ENCODE peak calls at places on chromosomes 6 and 20, in seven cellular contexts. J, V, Y, Q, M, F and C are unnamed samples.

GRCh38 chr20:56808732-56809131 is 179.6 kb downstream of the TFAP2C start:
- DNase-seq in J (no peak), V (no peak), Y (no peak), Q (peak; percentile 24), M (no peak), F (no peak), C (no peak)

GRCh38 chr6:33952016-33952415 is 148.2 kb upstream of the MLN start:
- DNase-seq in J (no peak), V (no peak), Y (no peak), Q (no peak), M (no peak), F (no peak), C (no peak)

GRCh38 chr6:18503588-18504231 is 116.6 kb downstream of the RNF144B start:
- DNase-seq in J (peak; percentile 53), V (peak; percentile 36), Y (no peak), Q (peak; percentile 64), M (peak; percentile 60), F (peak; percentile 69), C (peak; percentile 45)

GRCh38 chr20:40305303-40305702 is 383.7 kb downstream of the MAFB start:
- DNase-seq in J (no peak), V (no peak), Y (no peak), Q (no peak), M (no peak), F (no peak), C (no peak)

GRCh38 chr6:44264154-44265002 is 973 bp downstream of the NFKBIE start:
- DNase-seq in J (peak; percentile 70), V (no peak), Y (peak; percentile 46), Q (no peak), M (no peak), F (no peak), C (peak; percentile 64)

GRCh38 chr20:50491926-50492634 is 18.1 kb upstream of the PTPN1 start:
- DNase-seq in J (no peak), V (no peak), Y (no peak), Q (no peak), M (no peak), F (no peak), C (no peak)

GRCh38 chr6:168163096-168163731 is 84.2 kb upstream of the FRMD1 start:
- DNase-seq in J (no peak), V (no peak), Y (no peak), Q (no peak), M (peak; percentile 20), F (peak; percentile 60), C (no peak)

GRCh38 chr6:128371113-128371512 is 149.3 kb downstream of the PTPRK start:
- DNase-seq in J (no peak), V (no peak), Y (no peak), Q (no peak), M (no peak), F (no peak), C (no peak)

GRCh38 chr6:110348956-110349565 is 9.1 kb downstream of the METTL24 start:
- DNase-seq in J (no peak), V (no peak), Y (no peak), Q (no peak), M (no peak), F (no peak), C (no peak)

GRCh38 chr20:32898721-32899120 is 40.0 kb downstream of the EFCAB8 start:
- DNase-seq in J (no peak), V (no peak), Y (no peak), Q (no peak), M (no peak), F (peak; percentile 91), C (no peak)

GRCh38 chr6:116314218-116314617 is 34.5 kb upstream of the TSPYL1 start:
- DNase-seq in J (no peak), V (no peak), Y (no peak), Q (no peak), M (no peak), F (no peak), C (no peak)

GRCh38 chr20:48234951-48235350 is 449.7 kb upstream of the SULF2 start:
- DNase-seq in J (no peak), V (no peak), Y (no peak), Q (no peak), M (no peak), F (no peak), C (no peak)

GRCh38 chr6:10880366-10880765 is 1.5 kb downstream of the GCM2 start:
- DNase-seq in J (no peak), V (no peak), Y (no peak), Q (no peak), M (no peak), F (no peak), C (no peak)

GRCh38 chr6:97885230-97885772 is 602.3 kb upstream of the MMS22L start:
- DNase-seq in J (no peak), V (no peak), Y (no peak), Q (no peak), M (no peak), F (no peak), C (no peak)

GRCh38 chr20:57496592-57496991 is 28.3 kb downstream of the CTCFL start:
- DNase-seq in J (no peak), V (no peak), Y (no peak), Q (no peak), M (no peak), F (no peak), C (no peak)

GRCh38 chr6:111871725-111872520 is 1.3 kb downstream of the FYN start:
- DNase-seq in J (peak; percentile 21), V (peak; percentile 53), Y (peak; percentile 29), Q (peak; percentile 68), M (peak; percentile 56), F (peak; percentile 45), C (no peak)

GRCh38 chr20:50585678-50586077 is 75.5 kb downstream of the PTPN1 start:
- DNase-seq in J (no peak), V (no peak), Y (no peak), Q (no peak), M (no peak), F (no peak), C (no peak)

GRCh38 chr6:153096792-153097191 is 34.3 kb downstream of the RGS17 start:
- DNase-seq in J (no peak), V (no peak), Y (no peak), Q (no peak), M (no peak), F (no peak), C (no peak)

GRCh38 chr20:41218466-41218865 is 81.1 kb downstream of the PLCG1 start:
- DNase-seq in J (no peak), V (no peak), Y (no peak), Q (no peak), M (no peak), F (peak; percentile 70), C (no peak)

GRCh38 chr6:13866291-13866690 is 51.9 kb upstream of the MCUR1 start:
- DNase-seq in J (no peak), V (no peak), Y (no peak), Q (peak; percentile 16), M (no peak), F (no peak), C (no peak)

GRCh38 chr20:38043512-38044300 is 10.2 kb downstream of the RPRD1B start:
- DNase-seq in J (no peak), V (no peak), Y (no peak), Q (no peak), M (no peak), F (peak; percentile 62), C (no peak)

GRCh38 chr20:46013826-46014516 is 5.3 kb downstream of the MMP9 start:
- DNase-seq in J (peak; percentile 88), V (no peak), Y (peak; percentile 62), Q (peak; percentile 76), M (no peak), F (peak; percentile 57), C (peak; percentile 68)

GRCh38 chr6:73798592-73798991 is 102.6 kb downstream of the CD109 start:
- DNase-seq in J (peak; percentile 57), V (no peak), Y (no peak), Q (no peak), M (no peak), F (peak; percentile 88), C (no peak)

GRCh38 chr20:13238001-13238653 is 17.1 kb downstream of the ISM1 start:
- DNase-seq in J (no peak), V (no peak), Y (no peak), Q (no peak), M (no peak), F (peak; percentile 48), C (no peak)

GRCh38 chr6:136095961-136096360 is 154.2 kb downstream of the MTFR2 start:
- DNase-seq in J (no peak), V (no peak), Y (no peak), Q (no peak), M (no peak), F (peak; percentile 62), C (no peak)

GRCh38 chr6:32853541-32854375 is at the start of the genes PSMB9 and TAP1:
- DNase-seq in J (peak; percentile 94), V (peak; percentile 98), Y (peak; percentile 90), Q (peak; percentile 70), M (peak; percentile 94), F (peak; percentile 96), C (peak; percentile 95)